ENCODE peak calls at places on chromosome 2, in seven cellular contexts. A, T, F, V, D, Q and P are unnamed samples.
A peak's percentile ranks its signal among the peaks of the same experiment; 100 is the strongest.

GRCh38 chr2:238523158-238524110 is 96.7 kb downstream of the ASB1 start:
- DNase-seq in T (no peak), F (peak; percentile 93), A (no peak), V (no peak), D (peak; percentile 87), Q (peak; percentile 64), P (no peak)

GRCh38 chr2:26685312-26685711 is 7.2 kb upstream of the KCNK3 start:
- DNase-seq in A (no peak), D (peak; percentile 83), T (no peak), Q (no peak), V (no peak), F (no peak), P (no peak)

GRCh38 chr2:58870704-58871103 is 629.6 kb upstream of the FANCL start:
- DNase-seq in T (peak; percentile 14), Q (no peak), V (no peak), A (no peak), D (no peak), F (no peak), P (no peak)

GRCh38 chr2:10201201-10201600 is 78.7 kb downstream of the RRM2 start:
- DNase-seq in V (no peak), D (no peak), T (no peak), Q (no peak), F (peak; percentile 78), A (no peak), P (no peak)

GRCh38 chr2:9408641-9409151 is 14.6 kb downstream of the ITGB1BP1 start:
- DNase-seq in D (no peak), F (no peak), V (no peak), Q (no peak), A (no peak), T (no peak), P (no peak)

GRCh38 chr2:220499281-220499680 is 871.9 kb downstream of the SLC4A3 start:
- DNase-seq in V (no peak), F (no peak), D (no peak), T (no peak), A (no peak), Q (no peak), P (no peak)

GRCh38 chr2:223797073-223797472 is 40.3 kb downstream of the AP1S3 start:
- DNase-seq in T (no peak), V (no peak), F (no peak), Q (no peak), A (no peak), D (no peak), P (no peak)

GRCh38 chr2:127913808-127914457 is 28.2 kb upstream of the AMMECR1L start:
- DNase-seq in Q (no peak), A (no peak), F (no peak), D (no peak), T (no peak), V (no peak), P (no peak)

GRCh38 chr2:120885311-120885710 is 149.6 kb downstream of the GLI2 start:
- DNase-seq in F (no peak), A (no peak), D (peak; percentile 57), T (no peak), Q (no peak), V (no peak), P (no peak)

GRCh38 chr2:15623898-15624541 is 32.4 kb downstream of the DDX1 start:
- DNase-seq in F (no peak), A (no peak), Q (no peak), T (no peak), D (no peak), V (no peak), P (no peak)

GRCh38 chr2:147469471-147469870 is 375.4 kb upstream of the ACVR2A start:
- DNase-seq in F (no peak), A (no peak), Q (peak; percentile 58), V (no peak), D (no peak), T (no peak), P (no peak)

GRCh38 chr2:163595033-163595432 is 140.8 kb downstream of the FIGN start:
- DNase-seq in V (no peak), Q (no peak), A (no peak), D (no peak), F (no peak), T (no peak), P (no peak)

GRCh38 chr2:68828887-68829708 is 42.1 kb downstream of the BMP10 start:
- DNase-seq in Q (no peak), D (peak; percentile 87), T (peak; percentile 90), F (peak; percentile 41), V (no peak), A (no peak), P (no peak)

GRCh38 chr2:118616432-118616831 is 231.0 kb downstream of the EN1 start:
- DNase-seq in Q (no peak), V (no peak), A (no peak), T (no peak), F (no peak), D (no peak), P (no peak)

GRCh38 chr2:174074831-174075230 is 109.7 kb upstream of the SP3 start:
- DNase-seq in Q (no peak), T (peak; percentile 84), A (no peak), F (no peak), D (no peak), V (no peak), P (no peak)

GRCh38 chr2:238528953-238529781 is 102.4 kb downstream of the ASB1 start:
- DNase-seq in F (peak; percentile 95), A (no peak), T (no peak), Q (no peak), D (no peak), V (no peak), P (no peak)

GRCh38 chr2:136013962-136014361 is 28.5 kb upstream of the DARS1 start:
- DNase-seq in T (no peak), A (no peak), D (no peak), V (no peak), Q (no peak), F (peak; percentile 39), P (no peak)

GRCh38 chr2:43021791-43022500 is 204.5 kb downstream of the ZFP36L2 start:
- DNase-seq in T (peak; percentile 44), F (peak; percentile 65), A (no peak), V (no peak), Q (peak; percentile 80), D (no peak), P (no peak)

GRCh38 chr2:42931147-42931817 is 138.9 kb upstream of the HAAO start:
- DNase-seq in F (peak; percentile 64), D (peak; percentile 57), V (no peak), T (peak; percentile 54), Q (peak; percentile 78), A (no peak), P (no peak)

GRCh38 chr2:207771421-207771820 is 1.7 kb upstream of the FZD5 start:
- DNase-seq in Q (no peak), F (no peak), A (no peak), V (no peak), T (no peak), D (no peak), P (no peak)

GRCh38 chr2:207772844-207773205 is 3.1 kb upstream of the FZD5 start:
- DNase-seq in D (no peak), A (no peak), T (peak; percentile 50), F (no peak), Q (no peak), V (no peak), P (no peak)

GRCh38 chr2:207775471-207775870 is 5.8 kb upstream of the FZD5 start:
- DNase-seq in Q (no peak), D (no peak), A (no peak), T (no peak), V (no peak), F (peak; percentile 61), P (no peak)

GRCh38 chr2:207770602-207771404 is 1.1 kb upstream of the FZD5 start:
- DNase-seq in D (no peak), V (no peak), A (peak; percentile 33), Q (peak; percentile 67), T (no peak), F (no peak), P (no peak)

DNA sequence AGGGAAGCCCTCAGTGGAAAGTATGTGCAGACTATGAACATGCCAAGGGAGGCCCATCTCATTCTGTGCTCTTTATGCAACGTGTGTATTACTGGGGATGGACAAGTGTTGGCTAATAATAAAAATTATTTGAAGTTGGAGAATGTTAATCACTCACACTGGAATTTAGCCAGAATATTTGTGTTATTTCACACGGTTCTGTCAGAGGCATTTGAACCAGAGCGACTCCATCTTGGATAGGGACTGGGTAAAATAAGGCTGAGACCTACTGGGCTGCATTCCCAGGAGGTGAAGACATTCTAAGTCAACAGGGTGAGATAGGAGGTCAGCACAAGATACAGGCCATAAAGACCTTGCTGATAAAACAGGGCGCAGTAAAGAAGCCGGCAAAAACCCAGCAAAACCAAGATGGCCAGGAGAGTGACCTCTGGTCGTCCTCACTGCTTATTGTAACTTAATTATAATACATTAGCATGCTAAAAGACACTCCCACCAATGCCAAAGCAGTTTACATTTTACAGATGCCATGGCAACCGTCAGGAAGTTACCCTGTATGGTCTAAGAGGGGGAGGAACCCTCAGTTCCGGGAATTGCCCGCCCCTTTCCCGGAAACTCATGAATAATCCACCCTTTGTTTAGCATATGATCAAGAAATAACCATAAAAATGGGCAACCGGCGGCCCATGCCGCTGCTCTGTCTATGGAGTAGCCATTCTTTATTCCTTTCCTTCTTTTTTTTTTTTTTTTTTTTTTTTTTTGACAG is 2.6 kb upstream of the FZD5 start:
- DNase-seq in F (no peak), T (peak; percentile 96), D (no peak), Q (no peak), A (no peak), V (no peak), P (no peak)
- TF ChIP-seq TAF1 in F (no peak), T (no peak), D (no peak), Q (no peak), A (no peak), V (no peak), P (no peak)

DNA sequence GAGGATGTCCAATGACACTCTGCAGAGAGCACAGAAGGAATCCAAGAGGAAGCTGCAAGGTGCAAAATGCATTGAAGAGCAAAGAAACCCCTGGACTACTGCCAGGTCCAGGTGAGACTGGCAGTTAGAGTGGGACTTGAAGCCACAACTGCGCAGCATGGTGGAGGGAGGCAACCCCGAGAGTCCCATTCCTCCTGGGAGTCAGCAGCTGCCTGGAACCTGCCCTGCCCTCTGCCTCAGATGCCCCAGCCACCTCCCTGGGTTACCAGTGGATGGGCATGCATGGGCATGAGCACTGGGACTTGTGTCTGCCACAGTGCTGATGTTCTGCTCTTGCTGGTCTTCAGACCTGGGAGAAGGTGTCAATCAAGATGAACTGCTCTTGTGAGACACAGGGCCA is 43.2 kb downstream of the ANKMY1 start:
- DNase-seq in T (no peak), Q (peak; percentile 16), V (no peak), A (no peak), D (no peak), F (no peak), P (no peak)
- TF ChIP-seq TAF1 in T (no peak), Q (no peak), V (no peak), A (no peak), D (no peak), F (no peak), P (no peak)

GRCh38 chr2:46486441-46486840 is 7.1 kb downstream of the TMEM247 start:
- DNase-seq in F (no peak), D (no peak), A (no peak), T (no peak), V (no peak), Q (no peak), P (no peak)
- TF ChIP-seq TAF1 in F (no peak), D (no peak), A (no peak), T (no peak), V (no peak), Q (no peak), P (no peak)

DNA sequence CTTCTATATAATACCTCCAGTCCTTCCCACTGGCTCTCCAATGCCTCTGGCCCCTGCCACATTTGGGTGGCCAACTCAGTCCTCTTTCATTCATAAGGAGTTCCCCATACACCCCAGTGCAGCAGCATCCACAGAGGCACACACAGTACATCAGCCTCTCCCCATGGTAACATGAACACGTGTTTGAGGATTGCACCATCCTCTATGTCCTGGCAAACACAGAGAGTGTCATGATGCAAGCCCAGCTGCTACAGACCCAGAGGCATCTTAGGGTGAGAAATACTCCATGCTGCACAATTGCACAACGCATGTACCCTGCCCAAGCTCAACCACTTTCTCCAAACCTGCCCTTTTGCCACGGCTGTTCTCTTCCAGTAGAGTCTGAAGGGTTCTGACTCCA is 11.5 kb downstream of the IGFBP5 start:
- DNase-seq in D (no peak), V (no peak), A (no peak), T (no peak), F (peak; percentile 61), Q (no peak), P (no peak)
- TF ChIP-seq TAF1 in D (no peak), V (no peak), A (no peak), T (no peak), F (no peak), Q (no peak), P (no peak)